ENCODE peak calls at places on chromosomes 11 and 22, in five cellular contexts. One of them, this sample, is unnamed.

GRCh38 chr11:130760515-130761125 is 155.7 kb downstream of the SNX19 start:
- DNase-seq in DND-41: no peak
- DNase-seq in cardiac muscle cell: no peak
- DNase-seq in neuronal stem cell: no peak
- DNase-seq in RWPE1: no peak
- DNase-seq in this sample: no peak

GRCh38 chr22:20909543-20910303 is 7.5 kb upstream of the CRKL start:
- DNase-seq in RWPE1: no peak
- DNase-seq in DND-41: no peak
- DNase-seq in neuronal stem cell: no peak
- DNase-seq in cardiac muscle cell: no peak
- DNase-seq in this sample: no peak

GRCh38 chr11:44564653-44565007 is 833 bp upstream of the CD82 start:
- DNase-seq in neuronal stem cell: no peak
- DNase-seq in cardiac muscle cell: peak
- DNase-seq in DND-41: no peak
- DNase-seq in RWPE1: peak
- DNase-seq in this sample: peak

GRCh38 chr22:46758867-46759290 is 3.6 kb upstream of the TBC1D22A start:
- DNase-seq in cardiac muscle cell: peak
- DNase-seq in DND-41: peak
- DNase-seq in RWPE1: no peak
- DNase-seq in neuronal stem cell: peak
- DNase-seq in this sample: no peak

GRCh38 chr11:8744423-8744822 is 61.8 kb downstream of the RPL27A start:
- DNase-seq in RWPE1: peak
- DNase-seq in neuronal stem cell: no peak
- DNase-seq in cardiac muscle cell: no peak
- DNase-seq in DND-41: no peak
- DNase-seq in this sample: no peak

GRCh38 chr11:85845052-85845631 is 10.0 kb upstream of the CCDC83 start:
- DNase-seq in DND-41: no peak
- DNase-seq in cardiac muscle cell: peak
- DNase-seq in neuronal stem cell: no peak
- DNase-seq in RWPE1: no peak
- DNase-seq in this sample: no peak

GRCh38 chr22:49077036-49077393 is 750.7 kb downstream of the BRD1 start:
- DNase-seq in cardiac muscle cell: no peak
- DNase-seq in RWPE1: no peak
- DNase-seq in DND-41: no peak
- DNase-seq in neuronal stem cell: no peak
- DNase-seq in this sample: no peak

GRCh38 chr11:47269002-47269828 is 718 bp upstream of the MADD start:
- DNase-seq in RWPE1: peak
- DNase-seq in cardiac muscle cell: peak
- DNase-seq in neuronal stem cell: peak
- DNase-seq in DND-41: peak
- DNase-seq in this sample: peak

GRCh38 chr11:117438371-117439000 is 110.8 kb downstream of the CEP164 start:
- DNase-seq in neuronal stem cell: no peak
- DNase-seq in DND-41: no peak
- DNase-seq in RWPE1: peak
- DNase-seq in cardiac muscle cell: peak
- DNase-seq in this sample: no peak

GRCh38 chr22:45468872-45469572 is 33.7 kb upstream of the FBLN1 start:
- DNase-seq in cardiac muscle cell: no peak
- DNase-seq in neuronal stem cell: no peak
- DNase-seq in DND-41: no peak
- DNase-seq in RWPE1: peak
- DNase-seq in this sample: no peak

GRCh38 chr11:106249857-106250256 is 172.4 kb downstream of the AASDHPPT start:
- DNase-seq in DND-41: no peak
- DNase-seq in neuronal stem cell: no peak
- DNase-seq in RWPE1: no peak
- DNase-seq in cardiac muscle cell: peak
- DNase-seq in this sample: no peak

GRCh38 chr11:28461846-28462245 is 353.7 kb downstream of the METTL15 start:
- DNase-seq in RWPE1: no peak
- DNase-seq in neuronal stem cell: no peak
- DNase-seq in cardiac muscle cell: peak
- DNase-seq in DND-41: no peak
- DNase-seq in this sample: no peak

GRCh38 chr11:64369440-64370135 is 10.6 kb downstream of the RPS6KA4 start:
- DNase-seq in RWPE1: no peak
- DNase-seq in cardiac muscle cell: no peak
- DNase-seq in DND-41: no peak
- DNase-seq in neuronal stem cell: no peak
- DNase-seq in this sample: no peak

GRCh38 chr11:3905080-3905953 is 49.9 kb downstream of the STIM1 start:
- DNase-seq in neuronal stem cell: no peak
- DNase-seq in RWPE1: peak
- DNase-seq in cardiac muscle cell: peak
- DNase-seq in DND-41: no peak
- DNase-seq in this sample: peak

GRCh38 chr22:39545310-39546063 is 12.9 kb upstream of the RPS19BP1 start:
- DNase-seq in cardiac muscle cell: peak
- DNase-seq in RWPE1: peak
- DNase-seq in neuronal stem cell: peak
- DNase-seq in DND-41: peak
- DNase-seq in this sample: peak

GRCh38 chr22:46584081-46584903 is 35.9 kb upstream of the GRAMD4 start:
- DNase-seq in neuronal stem cell: no peak
- DNase-seq in RWPE1: no peak
- DNase-seq in cardiac muscle cell: peak
- DNase-seq in DND-41: no peak
- DNase-seq in this sample: peak

GRCh38 chr11:61072316-61073109 is 29.8 kb upstream of the CD5 start:
- DNase-seq in DND-41: no peak
- DNase-seq in cardiac muscle cell: no peak
- DNase-seq in RWPE1: no peak
- DNase-seq in neuronal stem cell: no peak
- DNase-seq in this sample: no peak

GRCh38 chr11:91124363-91124762 is 901.5 kb upstream of the CHORDC1 start:
- DNase-seq in RWPE1: no peak
- DNase-seq in neuronal stem cell: no peak
- DNase-seq in DND-41: no peak
- DNase-seq in cardiac muscle cell: no peak
- DNase-seq in this sample: no peak

GRCh38 chr22:35589071-35589735 is 27.9 kb downstream of the MB start:
- DNase-seq in cardiac muscle cell: peak
- DNase-seq in neuronal stem cell: no peak
- DNase-seq in DND-41: no peak
- DNase-seq in RWPE1: peak
- DNase-seq in this sample: peak

GRCh38 chr11:104609766-104610165 is 288.5 kb downstream of the CASP12 start:
- DNase-seq in DND-41: no peak
- DNase-seq in RWPE1: no peak
- DNase-seq in neuronal stem cell: no peak
- DNase-seq in cardiac muscle cell: peak
- DNase-seq in this sample: no peak

GRCh38 chr22:27116295-27116694 is 458.9 kb downstream of the MIAT start:
- DNase-seq in DND-41: no peak
- DNase-seq in neuronal stem cell: no peak
- DNase-seq in RWPE1: no peak
- DNase-seq in cardiac muscle cell: no peak
- DNase-seq in this sample: no peak

GRCh38 chr11:83835423-83835822 is 549.3 kb upstream of the CCDC90B start:
- DNase-seq in DND-41: no peak
- DNase-seq in neuronal stem cell: no peak
- DNase-seq in cardiac muscle cell: no peak
- DNase-seq in RWPE1: no peak
- DNase-seq in this sample: no peak
- H3K27ac ChIP-seq in DND-41: no peak
- H3K27ac ChIP-seq in neuronal stem cell: no peak
- H3K27ac ChIP-seq in cardiac muscle cell: no peak
- H3K27ac ChIP-seq in RWPE1: no peak
- H3K27ac ChIP-seq in this sample: no peak

DNA sequence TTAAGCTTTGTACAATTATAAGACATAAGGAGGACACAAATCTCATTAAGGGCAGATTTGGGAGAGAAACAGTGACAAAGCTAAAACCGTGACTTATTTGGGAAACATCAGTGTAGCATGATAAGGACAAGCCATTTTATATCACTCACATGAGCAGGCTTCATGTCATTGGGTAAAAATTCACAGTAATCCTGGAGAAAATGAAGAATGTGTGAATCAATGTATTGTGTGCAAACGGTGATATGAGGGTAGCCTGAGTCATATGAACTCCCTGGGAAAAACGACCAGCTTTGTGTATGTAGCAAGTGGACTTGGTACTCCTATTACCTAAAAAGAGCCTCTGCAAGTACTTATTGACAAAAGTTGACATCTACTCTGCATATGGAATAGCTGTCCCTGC is 6.0 kb upstream of the TRIM34 start:
- DNase-seq in cardiac muscle cell: peak
- DNase-seq in neuronal stem cell: no peak
- DNase-seq in RWPE1: peak
- DNase-seq in DND-41: no peak
- DNase-seq in this sample: no peak
- H3K27ac ChIP-seq in cardiac muscle cell: no peak
- H3K27ac ChIP-seq in neuronal stem cell: no peak
- H3K27ac ChIP-seq in RWPE1: no peak
- H3K27ac ChIP-seq in DND-41: no peak
- H3K27ac ChIP-seq in this sample: peak

GRCh38 chr11:120326845-120327281 is 1.8 kb downstream of the TLCD5 start:
- DNase-seq in cardiac muscle cell: peak
- DNase-seq in RWPE1: no peak
- DNase-seq in neuronal stem cell: no peak
- DNase-seq in DND-41: no peak
- DNase-seq in this sample: no peak

GRCh38 chr11:120324932-120325810 is at the start of gene TLCD5:
- DNase-seq in DND-41: no peak
- DNase-seq in neuronal stem cell: peak
- DNase-seq in cardiac muscle cell: peak
- DNase-seq in RWPE1: no peak
- DNase-seq in this sample: peak

GRCh38 chr11:120329556-120329955 is 4.5 kb downstream of the TLCD5 start:
- DNase-seq in neuronal stem cell: no peak
- DNase-seq in cardiac muscle cell: no peak
- DNase-seq in DND-41: no peak
- DNase-seq in RWPE1: no peak
- DNase-seq in this sample: no peak

GRCh38 chr11:120327311-120327710 is 2.2 kb downstream of the TLCD5 start:
- DNase-seq in cardiac muscle cell: no peak
- DNase-seq in neuronal stem cell: no peak
- DNase-seq in RWPE1: no peak
- DNase-seq in DND-41: no peak
- DNase-seq in this sample: no peak

DNA sequence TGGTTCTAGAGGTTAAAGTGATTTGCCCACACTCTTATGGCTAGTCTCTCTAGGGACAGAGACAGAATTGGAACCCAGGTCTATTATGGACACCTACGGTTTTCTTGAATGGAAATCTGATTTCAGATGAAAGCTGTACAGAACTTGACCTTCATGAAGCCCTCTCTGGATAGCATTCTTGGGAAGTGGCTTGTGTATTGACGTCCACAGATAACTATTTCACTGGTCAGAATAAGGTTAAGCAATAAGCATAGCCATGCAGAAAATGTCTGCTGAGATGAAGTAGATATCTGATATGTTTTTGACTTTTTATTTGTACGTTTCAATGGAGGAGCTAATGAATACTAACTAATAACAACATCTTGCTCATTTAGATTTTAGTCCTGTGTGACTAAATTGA is 1.1 kb downstream of the TLCD5 start:
- DNase-seq in DND-41: no peak
- DNase-seq in RWPE1: no peak
- DNase-seq in cardiac muscle cell: peak
- DNase-seq in neuronal stem cell: no peak
- DNase-seq in this sample: no peak
- H3K27ac ChIP-seq in DND-41: no peak
- H3K27ac ChIP-seq in RWPE1: no peak
- H3K27ac ChIP-seq in cardiac muscle cell: peak
- H3K27ac ChIP-seq in neuronal stem cell: no peak
- H3K27ac ChIP-seq in this sample: peak

GRCh38 chr11:1868056-1868635 is 15.3 kb downstream of the LSP1 start:
- DNase-seq in cardiac muscle cell: no peak
- DNase-seq in RWPE1: no peak
- DNase-seq in DND-41: no peak
- DNase-seq in neuronal stem cell: no peak
- DNase-seq in this sample: no peak

GRCh38 chr11:1864831-1865665 is 12.2 kb downstream of the LSP1 start:
- DNase-seq in DND-41: no peak
- DNase-seq in neuronal stem cell: no peak
- DNase-seq in cardiac muscle cell: no peak
- DNase-seq in RWPE1: no peak
- DNase-seq in this sample: no peak

GRCh38 chr11:1866226-1866625 is 13.3 kb downstream of the LSP1 start:
- DNase-seq in neuronal stem cell: no peak
- DNase-seq in cardiac muscle cell: no peak
- DNase-seq in DND-41: no peak
- DNase-seq in RWPE1: no peak
- DNase-seq in this sample: no peak

GRCh38 chr11:1867381-1867780 is 14.5 kb downstream of the LSP1 start:
- DNase-seq in RWPE1: no peak
- DNase-seq in neuronal stem cell: no peak
- DNase-seq in DND-41: no peak
- DNase-seq in cardiac muscle cell: no peak
- DNase-seq in this sample: no peak

GRCh38 chr11:1866776-1867175 is 13.9 kb downstream of the LSP1 start:
- DNase-seq in neuronal stem cell: no peak
- DNase-seq in DND-41: no peak
- DNase-seq in cardiac muscle cell: no peak
- DNase-seq in RWPE1: no peak
- DNase-seq in this sample: no peak
- H3K27ac ChIP-seq in neuronal stem cell: no peak
- H3K27ac ChIP-seq in DND-41: no peak
- H3K27ac ChIP-seq in cardiac muscle cell: no peak
- H3K27ac ChIP-seq in RWPE1: peak
- H3K27ac ChIP-seq in this sample: no peak

DNA sequence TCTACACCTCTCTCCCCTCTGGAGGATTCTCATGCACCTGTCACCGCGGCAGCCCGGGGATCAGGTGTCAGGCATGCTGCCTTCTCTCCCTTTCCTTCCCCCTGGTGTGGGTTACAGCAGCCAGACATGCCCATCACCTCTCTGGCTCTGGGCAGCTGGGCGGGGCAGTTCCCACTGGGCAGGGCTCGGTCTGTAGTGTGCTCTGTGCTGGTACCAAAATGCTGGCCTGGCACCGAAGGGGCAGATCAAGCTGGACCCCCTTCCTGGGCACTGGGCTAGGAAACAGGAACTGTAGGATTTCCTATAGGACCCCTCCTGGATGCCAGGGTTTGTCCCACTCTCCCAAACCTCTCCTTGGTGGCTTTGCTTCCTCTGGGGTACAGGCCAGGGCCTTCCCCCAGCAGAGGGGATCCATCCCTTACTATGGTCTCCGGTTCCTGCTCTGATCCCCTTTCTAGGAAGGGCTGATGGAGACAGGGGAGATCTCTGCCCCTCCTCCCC is 821 bp downstream of the GAL3ST1 start:
- DNase-seq in cardiac muscle cell: no peak
- DNase-seq in neuronal stem cell: no peak
- DNase-seq in DND-41: no peak
- DNase-seq in RWPE1: no peak
- DNase-seq in this sample: no peak
- H3K27ac ChIP-seq in cardiac muscle cell: no peak
- H3K27ac ChIP-seq in neuronal stem cell: no peak
- H3K27ac ChIP-seq in DND-41: no peak
- H3K27ac ChIP-seq in RWPE1: no peak
- H3K27ac ChIP-seq in this sample: no peak

This sample was measured in SJSA1.